ENCODE peak calls at places on chromosome 19, in five cellular contexts. D is transverse colon, G is upper lobe of left lung, J is sigmoid colon, T is spleen. X is an unnamed sample.

GRCh38 chr19:44869728-44870470 is 21.2 kb upstream of the TOMM40 start:
- DNase-seq in D (peak; percentile 62), G (peak; percentile 65), J (peak; percentile 80), T (no peak), X (no peak)

GRCh38 chr19:13399746-13400145 is 106.5 kb downstream of the CACNA1A start:
- DNase-seq in D (no peak), G (no peak), J (no peak), T (no peak), X (no peak)

GRCh38 chr19:7673995-7674667 is 2.8 kb upstream of the MCEMP1 start:
- DNase-seq in D (peak; percentile 77), G (peak; percentile 89), J (peak; percentile 83), T (peak; percentile 91), X (no peak)

GRCh38 chr19:1064661-1065605 is 2.0 kb upstream of the ARHGAP45 start:
- DNase-seq in D (peak; percentile 81), G (peak; percentile 78), J (no peak), T (peak; percentile 94), X (no peak)

GRCh38 chr19:17454579-17454978 is 6.1 kb upstream of the TMEM221 start:
- DNase-seq in D (no peak), G (no peak), J (no peak), T (no peak), X (no peak)

GRCh38 chr19:4592445-4592844 is 33.0 kb upstream of the SEMA6B start:
- DNase-seq in D (no peak), G (no peak), J (no peak), T (no peak), X (no peak)

GRCh38 chr19:10861118-10861651 is 10.2 kb upstream of the CARM1 start:
- DNase-seq in D (peak; percentile 45), G (peak; percentile 56), J (no peak), T (no peak), X (no peak)

GRCh38 chr19:4374451-4375163 is 25.7 kb downstream of the SH3GL1 start:
- DNase-seq in D (peak; percentile 70), G (peak; percentile 76), J (peak; percentile 93), T (no peak), X (no peak)

GRCh38 chr19:7829561-7830271 is at the start of gene EVI5L:
- DNase-seq in D (peak; percentile 99), G (peak; percentile 99), J (peak; percentile 99), T (peak; percentile 99), X (no peak)

GRCh38 chr19:17183858-17184271 is 31.3 kb upstream of the USE1 start:
- DNase-seq in D (no peak), G (no peak), J (no peak), T (no peak), X (no peak)

GRCh38 chr19:49712397-49712859 is 21.5 kb downstream of the CPT1C start:
- DNase-seq in D (peak; percentile 47), G (no peak), J (peak; percentile 87), T (no peak), X (no peak)

GRCh38 chr19:53880716-53881481 is 1.1 kb upstream of the PRKCG start:
- DNase-seq in D (no peak), G (no peak), J (no peak), T (no peak), X (no peak)

GRCh38 chr19:18494267-18494607 is 27.6 kb downstream of the ELL start:
- DNase-seq in D (no peak), G (no peak), J (no peak), T (no peak), X (no peak)

GRCh38 chr19:44758596-44758995 is 10.1 kb downstream of the BCL3 start:
- DNase-seq in D (no peak), G (no peak), J (peak; percentile 72), T (no peak), X (no peak)

GRCh38 chr19:15291089-15291488 is 41.2 kb downstream of the BRD4 start:
- DNase-seq in D (no peak), G (no peak), J (no peak), T (peak; percentile 5), X (no peak)

GRCh38 chr19:6580313-6580712 is 10.6 kb downstream of the CD70 start:
- DNase-seq in D (no peak), G (peak; percentile 34), J (no peak), T (no peak), X (no peak)

GRCh38 chr19:2235026-2235395 is 1.1 kb downstream of the PLEKHJ1 start:
- DNase-seq in D (no peak), G (no peak), J (no peak), T (no peak), X (no peak)

GRCh38 chr19:34490141-34490766 is 8.7 kb downstream of the WTIP start:
- DNase-seq in D (no peak), G (no peak), J (no peak), T (peak; percentile 64), X (no peak)

GRCh38 chr19:18292810-18293641 is 11.6 kb upstream of the JUND start:
- DNase-seq in D (peak; percentile 79), G (peak; percentile 76), J (peak; percentile 95), T (peak; percentile 92), X (no peak)

GRCh38 chr19:45901432-45901903 is 945 bp downstream of the MYPOP start:
- DNase-seq in D (peak; percentile 48), G (peak; percentile 70), J (peak; percentile 82), T (peak; percentile 87), X (no peak)

GRCh38 chr19:45901912-45902650 is at the start of gene MYPOP:
- DNase-seq in D (no peak), G (no peak), J (no peak), T (no peak), X (no peak)

GRCh38 chr19:45900661-45901431 is 1.6 kb downstream of the MYPOP start:
- DNase-seq in D (no peak), G (no peak), J (no peak), T (no peak), X (no peak)

GRCh38 chr19:45905016-45905415 is 2.6 kb upstream of the MYPOP start:
- DNase-seq in D (no peak), G (no peak), J (no peak), T (no peak), X (no peak)

DNA sequence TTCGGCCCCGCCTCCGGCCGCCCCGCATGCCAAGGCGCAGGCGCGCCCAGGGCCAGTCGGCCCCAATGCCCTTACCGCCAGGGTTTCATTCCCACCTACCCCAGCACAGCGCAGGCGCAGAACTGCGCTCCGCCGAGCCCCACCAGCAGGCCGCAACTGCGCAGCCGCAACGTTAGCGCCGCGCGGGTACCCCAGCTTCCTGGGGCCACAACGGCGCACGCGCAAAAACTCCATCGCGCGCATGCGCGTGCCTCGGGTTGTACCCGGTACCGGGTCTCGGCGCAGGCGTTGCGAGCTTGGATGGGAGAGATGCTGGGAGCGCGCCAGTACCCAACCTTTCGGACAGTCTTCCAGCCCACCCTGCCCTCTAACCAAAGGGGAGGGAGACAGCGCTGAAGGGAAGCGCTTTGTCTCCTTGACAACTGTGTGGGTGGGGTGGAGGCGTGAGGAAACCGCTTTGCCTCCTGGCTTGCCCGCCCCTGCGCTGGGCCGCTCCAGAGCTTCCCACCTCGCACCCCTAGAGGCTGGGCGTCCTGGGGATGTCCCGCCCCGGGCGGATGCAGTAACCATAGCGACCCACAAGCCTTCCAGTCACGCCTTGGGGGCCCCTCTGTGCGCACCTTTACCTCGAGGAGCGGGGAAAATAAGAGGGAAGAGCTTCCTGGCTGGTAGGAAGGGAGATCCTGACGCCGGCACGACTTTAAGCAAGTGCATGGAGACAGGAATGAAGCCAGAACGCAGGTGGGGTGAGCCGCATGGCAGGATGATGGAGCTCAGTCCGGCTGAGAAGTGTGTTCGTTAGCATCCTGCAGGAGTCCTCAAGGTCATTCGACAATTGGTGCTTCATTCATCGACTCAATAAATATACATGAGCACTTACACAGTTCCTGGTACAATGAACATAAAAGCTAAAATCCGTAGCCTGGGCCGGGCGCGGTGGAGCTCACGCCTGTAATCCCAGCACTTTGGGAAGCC is 525 bp upstream of the MYPOP start:
- DNase-seq in D (peak; percentile 99), G (peak; percentile 98), J (peak; percentile 99), T (peak; percentile 100), X (no peak)
- TF ChIP-seq POLR2A in D (peak; percentile 54), G (peak; percentile 47), J (peak; percentile 63), T (peak; percentile 65), X (no peak)

GRCh38 chr19:9075064-9075964 is 11.5 kb upstream of the OR1M1 start:
- DNase-seq in D (peak; percentile 50), G (peak; percentile 36), J (peak; percentile 90), T (no peak), X (no peak)

GRCh38 chr19:9073806-9074205 is 13.1 kb upstream of the OR1M1 start:
- DNase-seq in D (no peak), G (no peak), J (no peak), T (no peak), X (no peak)

GRCh38 chr19:9065457-9066014 is 21.3 kb upstream of the OR1M1 start:
- DNase-seq in D (no peak), G (no peak), J (no peak), T (no peak), X (no peak)

GRCh38 chr19:9070066-9070465 is 16.8 kb upstream of the OR1M1 start:
- DNase-seq in D (no peak), G (no peak), J (no peak), T (no peak), X (no peak)
- TF ChIP-seq POLR2AphosphoS5 in D (no peak), G (no peak), J (no peak), T (no peak), X (no peak)

DNA sequence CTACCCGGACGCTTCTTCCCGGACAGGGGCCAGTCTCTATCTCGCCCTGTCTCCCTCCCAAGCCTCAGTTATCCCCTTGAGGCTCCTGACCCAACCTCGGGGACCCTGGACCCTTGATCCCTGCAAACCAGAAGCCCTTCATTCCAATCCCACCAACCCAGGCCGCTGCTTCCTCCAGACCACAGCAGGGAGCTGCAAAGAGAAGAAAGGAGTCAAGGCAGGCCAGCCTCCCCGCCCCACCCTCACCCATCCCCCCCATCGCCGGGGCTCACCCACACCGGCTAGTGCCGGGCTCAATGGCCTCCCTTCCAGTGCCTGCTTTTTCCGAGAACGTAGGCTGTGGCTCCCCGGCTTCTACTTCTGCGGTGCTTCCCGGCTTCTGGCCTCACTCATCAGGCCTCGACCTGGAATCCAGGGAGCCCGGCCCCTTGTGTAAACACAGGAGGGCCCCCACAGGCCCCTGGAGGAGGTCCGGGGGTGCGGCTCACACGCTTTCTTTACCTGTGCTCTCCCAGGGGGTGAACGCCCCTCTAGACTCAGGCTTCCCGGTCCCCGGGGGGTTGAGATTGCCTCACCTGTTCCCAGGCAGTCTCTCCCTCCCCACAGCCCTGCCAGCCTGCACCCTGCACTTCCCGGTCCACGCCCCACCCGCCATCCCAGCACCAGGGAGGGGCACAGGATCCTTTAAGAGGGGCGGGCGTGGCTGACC is at the start of gene FAM83E:
- DNase-seq in D (peak; percentile 96), G (peak; percentile 95), J (no peak), T (peak; percentile 77), X (no peak)
- TF ChIP-seq POLR2A in D (peak; percentile 91), G (no peak), J (peak; percentile 50), T (no peak), X (no peak)

DNA sequence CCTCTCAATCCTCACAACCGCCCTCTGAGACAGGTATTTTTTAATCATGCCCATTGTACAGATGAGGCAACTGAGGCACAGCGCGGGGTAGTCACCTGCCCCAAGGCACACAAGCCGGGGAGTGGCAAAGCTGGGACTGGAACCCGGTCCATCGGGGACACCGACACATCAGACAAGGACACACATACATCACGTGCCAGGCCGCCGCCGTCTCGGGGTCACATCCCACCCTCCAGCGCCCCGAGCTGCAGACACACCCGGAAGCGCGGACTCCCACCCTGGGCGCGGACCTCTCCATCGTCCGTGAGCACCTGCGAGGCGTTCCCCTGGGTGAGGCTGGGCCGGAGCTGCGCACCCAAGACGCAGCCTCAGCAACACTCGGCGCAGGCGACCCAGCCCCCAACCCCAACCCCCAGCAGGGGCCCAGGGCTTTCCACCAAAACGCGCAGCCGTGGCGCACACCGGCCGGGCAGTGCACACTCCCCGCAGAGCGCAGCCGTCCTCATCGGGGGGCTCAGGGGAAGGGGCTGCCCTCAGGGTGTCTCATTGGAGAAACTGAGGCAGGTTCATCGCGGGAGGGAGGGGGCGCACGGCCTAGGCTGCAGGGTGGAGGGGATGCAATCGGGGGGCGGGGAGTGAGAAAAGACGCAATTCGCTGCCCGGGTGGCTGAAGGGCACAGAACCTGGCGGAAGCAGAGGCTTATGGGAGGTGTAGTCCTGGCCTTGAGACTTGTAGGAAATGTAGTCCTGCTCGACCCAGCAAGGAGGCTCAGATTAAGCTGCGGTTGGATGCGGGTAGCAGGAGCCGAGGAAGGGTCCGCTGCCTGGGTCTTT is 1.9 kb upstream of the LMTK3 start:
- DNase-seq in D (peak; percentile 75), G (peak; percentile 84), J (peak; percentile 75), T (peak; percentile 91), X (no peak)
- TF ChIP-seq POLR2AphosphoS5 in D (no peak), G (no peak), J (no peak), T (peak; percentile 54), X (peak; percentile 16)